ENCODE peak calls at places on chromosomes 11 and 22, in eight cellular contexts. H is AG08396; M is tibial nerve; G is ovary; X is head of caudate nucleus; Z is activated naive CD4-positive, alpha-beta T cell; C is psoas muscle; L is stimulated activated CD4-positive, alpha-beta T cell treated with anti-CD3 and anti-CD28 coated beads, Interleukin-12 subunit alpha, Interleukin-12 subunit beta, amount 100 ng/mL, for 4 hours. A is an unnamed sample.

GRCh38 chr11:19437760-19438159 is 197.0 kb upstream of the E2F8 start:
- DNase-seq in H (peak), M (no peak), G (no peak), X (no peak), Z (no peak), C (no peak), L (no peak), A (no peak)

GRCh38 chr22:31526275-31526674 is 29.9 kb downstream of the SFI1 start:
- DNase-seq in H (no peak), M (no peak), G (no peak), X (no peak), Z (no peak), C (no peak), L (peak), A (no peak)

GRCh38 chr22:35437038-35437437 is 37.1 kb downstream of the MCM5 start:
- DNase-seq in H (peak), M (no peak), G (no peak), X (no peak), Z (no peak), C (no peak), L (no peak), A (no peak)

GRCh38 chr11:23995891-23996290 is 501.0 kb upstream of the LUZP2 start:
- DNase-seq in H (no peak), M (no peak), G (no peak), X (no peak), Z (no peak), C (no peak), L (no peak), A (no peak)

GRCh38 chr11:2210366-2211112 is 38.9 kb upstream of the TH start:
- DNase-seq in H (peak), M (no peak), G (peak), X (peak), Z (no peak), C (peak), L (no peak), A (no peak)

GRCh38 chr11:11413776-11414175 is 60.7 kb upstream of the CSNK2A3 start:
- DNase-seq in H (no peak), M (no peak), G (no peak), X (no peak), Z (no peak), C (no peak), L (no peak), A (no peak)

GRCh38 chr11:102111787-102112653 is 1.8 kb downstream of the YAP1 start:
- DNase-seq in H (peak), M (peak), G (no peak), X (no peak), Z (no peak), C (peak), L (peak), A (no peak)

GRCh38 chr11:9362393-9362863 is 22.0 kb upstream of the IPO7 start:
- DNase-seq in H (no peak), M (no peak), G (no peak), X (no peak), Z (no peak), C (no peak), L (no peak), A (no peak)

GRCh38 chr11:74418509-74418895 is 20.3 kb upstream of the PGM2L1 start:
- DNase-seq in H (peak), M (no peak), G (no peak), X (no peak), Z (no peak), C (no peak), L (no peak), A (no peak)

GRCh38 chr22:23815781-23816551 is 22.8 kb downstream of the DERL3 start:
- DNase-seq in H (no peak), M (no peak), G (no peak), X (no peak), Z (no peak), C (peak), L (no peak), A (no peak)

GRCh38 chr11:47408598-47409439 is 429 bp downstream of the SLC39A13 start:
- DNase-seq in H (peak), M (no peak), G (peak), X (no peak), Z (no peak), C (peak), L (no peak), A (no peak)

GRCh38 chr11:657691-658126 is 20.6 kb downstream of the DRD4 start:
- DNase-seq in H (no peak), M (no peak), G (no peak), X (no peak), Z (no peak), C (no peak), L (no peak), A (no peak)

GRCh38 chr11:123702137-123702536 is 39.3 kb downstream of the ZNF202 start:
- DNase-seq in H (no peak), M (no peak), G (no peak), X (no peak), Z (no peak), C (no peak), L (no peak), A (no peak)

GRCh38 chr11:88292156-88292844 is 45.2 kb downstream of the CTSC start:
- DNase-seq in H (no peak), M (no peak), G (peak), X (no peak), Z (no peak), C (no peak), L (no peak), A (no peak)

GRCh38 chr11:92324890-92325289 is 100.3 kb downstream of the FAT3 start:
- DNase-seq in H (no peak), M (no peak), G (no peak), X (no peak), Z (no peak), C (no peak), L (no peak), A (no peak)

GRCh38 chr11:11841121-11841604 is 609 bp upstream of the USP47 start:
- DNase-seq in H (peak), M (peak), G (no peak), X (no peak), Z (no peak), C (peak), L (no peak), A (no peak)

GRCh38 chr22:32103648-32104326 is 55.3 kb downstream of the C22orf42 start:
- DNase-seq in H (no peak), M (no peak), G (no peak), X (no peak), Z (no peak), C (no peak), L (no peak), A (no peak)

GRCh38 chr22:20013382-20013871 is 3.2 kb downstream of the ARVCF start:
- DNase-seq in H (peak), M (peak), G (peak), X (peak), Z (no peak), C (peak), L (no peak), A (no peak)

GRCh38 chr11:3824714-3825472 is 15.9 kb downstream of the RHOG start:
- DNase-seq in H (peak), M (peak), G (no peak), X (peak), Z (peak), C (peak), L (peak), A (no peak)

GRCh38 chr22:44931077-44931540 is 78.7 kb downstream of the PHF21B start:
- DNase-seq in H (peak), M (no peak), G (peak), X (peak), Z (no peak), C (peak), L (no peak), A (no peak)

GRCh38 chr11:75400110-75400865 is 970 bp downstream of the RPS3 start:
- DNase-seq in H (no peak), M (no peak), G (no peak), X (no peak), Z (no peak), C (no peak), L (no peak), A (no peak)